ENCODE peak calls at places on chromosomes 5 and 9, in five cellular contexts. X is neural progenitor cell, Q is A549, A is endodermal cell, G is HCT116. H is an unnamed sample.

GRCh38 chr5:67244345-67244793 is 47.8 kb upstream of the CD180 start:
- DNase-seq in X (no peak), Q (no peak), A (no peak), G (no peak), H (no peak)

GRCh38 chr5:135204151-135204600 is 170.1 kb upstream of the PITX1 start:
- DNase-seq in X (peak; percentile 35), Q (no peak), A (no peak), G (no peak), H (peak; percentile 94)

GRCh38 chr5:26492835-26493459 is 545.4 kb downstream of the CDH9 start:
- DNase-seq in X (no peak), Q (no peak), A (no peak), G (no peak), H (no peak)

GRCh38 chr5:168624850-168625357 is 45.7 kb upstream of the PANK3 start:
- DNase-seq in X (no peak), Q (no peak), A (no peak), G (no peak), H (no peak)

GRCh38 chr5:159951387-159951786 is 35.1 kb downstream of the ADRA1B start:
- DNase-seq in X (peak; percentile 70), Q (no peak), A (peak; percentile 82), G (peak; percentile 22), H (no peak)

GRCh38 chr9:99231708-99232107 is 9.6 kb downstream of the SEC61B start:
- DNase-seq in X (peak; percentile 53), Q (peak; percentile 18), A (peak; percentile 70), G (no peak), H (no peak)

GRCh38 chr5:172910828-172911627 is 48.2 kb upstream of the RPL26L1 start:
- DNase-seq in X (peak; percentile 31), Q (peak; percentile 67), A (peak; percentile 71), G (peak; percentile 21), H (peak; percentile 90)

GRCh38 chr9:110081395-110081794 is 126.6 kb downstream of the C9orf152 start:
- DNase-seq in X (no peak), Q (no peak), A (no peak), G (no peak), H (peak; percentile 51)

GRCh38 chr5:133121611-133122150 is 69.9 kb downstream of the HSPA4 start:
- DNase-seq in X (no peak), Q (no peak), A (no peak), G (no peak), H (no peak)

GRCh38 chr5:9686211-9686610 is 56.1 kb upstream of the TAS2R1 start:
- DNase-seq in X (no peak), Q (no peak), A (no peak), G (no peak), H (peak; percentile 68)

GRCh38 chr5:71782393-71782770 is 63.3 kb downstream of the CARTPT start:
- DNase-seq in X (no peak), Q (no peak), A (no peak), G (no peak), H (no peak)

GRCh38 chr9:95336281-95336680 is 18.8 kb upstream of the FANCC start:
- DNase-seq in X (no peak), Q (no peak), A (peak; percentile 65), G (no peak), H (no peak)

GRCh38 chr5:1317921-1318565 is 23.2 kb upstream of the TERT start:
- DNase-seq in X (no peak), Q (no peak), A (peak; percentile 26), G (no peak), H (no peak)

GRCh38 chr9:13568446-13568845 is 289.0 kb upstream of the MPDZ start:
- DNase-seq in X (no peak), Q (no peak), A (no peak), G (no peak), H (no peak)

GRCh38 chr9:106771618-106772017 is 91.3 kb upstream of the ZNF462 start:
- DNase-seq in X (no peak), Q (no peak), A (no peak), G (no peak), H (no peak)

GRCh38 chr9:69945671-69946141 is 97.9 kb upstream of the MAMDC2 start:
- DNase-seq in X (no peak), Q (no peak), A (no peak), G (no peak), H (no peak)

GRCh38 chr9:73824671-73825070 is 672.5 kb upstream of the RORB start:
- DNase-seq in X (peak; percentile 31), Q (no peak), A (peak; percentile 64), G (no peak), H (no peak)

GRCh38 chr9:6944896-6945295 is 187.1 kb downstream of the KDM4C start:
- DNase-seq in X (no peak), Q (no peak), A (no peak), G (no peak), H (no peak)

GRCh38 chr9:86731511-86731993 is 215.8 kb downstream of the GAS1 start:
- DNase-seq in X (no peak), Q (no peak), A (no peak), G (no peak), H (no peak)

GRCh38 chr5:79513519-79514390 is at the start of gene HOMER1:
- DNase-seq in X (peak; percentile 92), Q (peak; percentile 64), A (peak; percentile 92), G (peak; percentile 41), H (peak; percentile 81)

GRCh38 chr5:143440448-143441102 is 37.1 kb upstream of the NR3C1 start:
- DNase-seq in X (no peak), Q (no peak), A (no peak), G (no peak), H (no peak)

GRCh38 chr9:613771-614347 is 227.6 kb upstream of the DMRT1 start:
- DNase-seq in X (peak; percentile 84), Q (peak; percentile 43), A (peak; percentile 90), G (peak; percentile 13), H (peak; percentile 64)

GRCh38 chr9:70480405-70480980 is 66.0 kb upstream of the KLF9 start:
- DNase-seq in X (no peak), Q (no peak), A (no peak), G (no peak), H (peak; percentile 58)

GRCh38 chr9:128150594-128151342 is 1.5 kb downstream of the LCN2 start:
- DNase-seq in X (peak; percentile 69), Q (peak; percentile 33), A (peak; percentile 90), G (peak; percentile 10), H (no peak)

DNA sequence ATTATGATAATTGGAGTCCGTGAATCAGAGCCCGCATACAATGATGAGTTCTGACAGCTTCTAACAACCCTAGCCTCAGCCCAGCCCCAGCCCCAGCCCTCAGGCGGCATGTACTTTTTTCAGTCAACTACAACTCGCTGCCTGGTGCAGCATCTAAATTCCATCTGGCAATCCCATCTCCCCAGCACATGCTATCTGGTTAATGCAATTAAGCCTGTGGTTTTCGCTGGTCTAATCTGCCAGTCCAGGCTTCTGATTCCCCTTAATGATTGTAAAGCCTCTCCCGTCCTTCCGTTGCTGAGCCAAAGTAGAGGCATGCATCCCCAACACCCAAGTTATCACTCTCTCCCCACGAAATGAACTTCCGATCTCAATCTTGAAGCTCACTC is 903 bp downstream of the ELAVL2 start:
- DNase-seq in X (peak; percentile 61), Q (no peak), A (peak; percentile 75), G (no peak), H (no peak)
- H3K27ac ChIP-seq in X (no peak overlapping the region), Q (no peak overlapping the region), A (peak overlapping the region; percentile 5), G (no peak overlapping the region), H (no peak overlapping the region)

GRCh38 chr9:131697097-131697496 is 42.8 kb downstream of the RAPGEF1 start:
- DNase-seq in X (no peak), Q (no peak), A (peak; percentile 78), G (no peak), H (no peak)

GRCh38 chr9:131698715-131699053 is 41.2 kb downstream of the RAPGEF1 start:
- DNase-seq in X (no peak), Q (no peak), A (peak; percentile 70), G (no peak), H (no peak)

GRCh38 chr9:131696163-131696439 is 43.8 kb downstream of the RAPGEF1 start:
- DNase-seq in X (no peak), Q (no peak), A (no peak), G (no peak), H (no peak)

GRCh38 chr9:131700076-131700475 is 39.8 kb downstream of the RAPGEF1 start:
- DNase-seq in X (no peak), Q (no peak), A (no peak), G (no peak), H (no peak)

DNA sequence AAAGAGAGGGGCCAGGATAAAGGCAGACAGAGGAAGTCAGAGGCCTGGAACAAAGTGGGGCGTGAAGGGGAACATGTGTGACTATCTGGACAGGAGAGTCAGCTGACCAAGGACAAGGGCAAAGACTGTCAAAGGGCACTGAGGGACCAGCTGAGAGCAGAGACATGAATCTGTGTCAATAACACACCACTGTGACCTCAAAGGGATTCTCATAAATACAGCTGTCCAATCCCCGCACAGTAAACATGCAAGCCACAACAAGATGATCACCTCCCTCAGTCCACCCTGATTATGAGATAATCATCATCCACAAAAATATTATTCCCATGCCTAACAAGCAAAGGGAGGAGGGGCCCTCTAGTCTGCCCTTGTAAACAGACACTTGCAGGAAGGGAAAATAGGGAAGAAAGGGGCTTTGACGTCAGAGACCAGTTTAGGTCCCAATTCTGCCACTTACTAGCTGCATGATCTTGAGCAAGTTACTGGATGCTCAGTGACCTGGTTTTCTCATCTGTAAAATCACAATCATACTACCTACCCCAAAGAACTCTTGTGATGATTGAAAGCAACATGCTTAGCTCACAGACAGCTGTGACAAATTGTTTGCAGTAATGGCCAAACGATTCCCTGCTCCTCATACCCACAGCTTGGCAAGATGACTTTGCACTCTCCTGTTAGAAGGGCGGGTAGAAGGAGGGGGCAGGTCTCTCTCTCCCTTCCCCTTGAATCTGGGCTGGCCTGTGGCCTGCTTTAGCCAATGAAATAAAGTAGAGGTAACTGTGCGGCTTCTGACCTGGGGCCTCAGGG is 41.8 kb downstream of the RAPGEF1 start:
- DNase-seq in X (no peak), Q (no peak), A (no peak), G (no peak), H (no peak)
- H3K4me1 ChIP-seq in X (peaks cover 41% of the 10 kb centered on the region), Q (peaks cover 21% of the 10 kb centered on the region), A (peaks cover 11% of the 10 kb centered on the region), G (peaks cover 15% of the 10 kb centered on the region), H (peaks cover 22% of the 10 kb centered on the region)

GRCh38 chr9:130903194-130904069 is 6.8 kb upstream of the QRFP start:
- DNase-seq in X (no peak), Q (no peak), A (no peak), G (no peak), H (no peak)

GRCh38 chr9:130906727-130907416 is 10.3 kb upstream of the QRFP start:
- DNase-seq in X (peak; percentile 43), Q (no peak), A (no peak), G (no peak), H (no peak)

GRCh38 chr9:130904070-130905044 is 7.7 kb upstream of the QRFP start:
- DNase-seq in X (no peak), Q (no peak), A (no peak), G (no peak), H (no peak)

GRCh38 chr9:130905902-130906726 is 9.5 kb upstream of the QRFP start:
- DNase-seq in X (no peak), Q (no peak), A (no peak), G (no peak), H (no peak)

GRCh38 chr9:130905125-130905901 is 8.7 kb upstream of the QRFP start:
- DNase-seq in X (no peak), Q (no peak), A (no peak), G (no peak), H (no peak)
- H3K4me3 ChIP-seq in X (no peak overlapping the region), Q (no peak overlapping the region), A (no peak overlapping the region), G (no peak overlapping the region), H (no peak overlapping the region)

GRCh38 chr5:13692172-13692571 is 252.3 kb downstream of the DNAH5 start:
- DNase-seq in X (no peak), Q (no peak), A (no peak), G (no peak), H (no peak)

GRCh38 chr5:13698882-13699281 is 245.6 kb downstream of the DNAH5 start:
- DNase-seq in X (no peak), Q (no peak), A (no peak), G (no peak), H (no peak)

GRCh38 chr5:13695076-13695712 is 249.3 kb downstream of the DNAH5 start:
- DNase-seq in X (no peak), Q (peak; percentile 23), A (no peak), G (no peak), H (no peak)
- H3K27ac ChIP-seq in X (no peak overlapping the region), Q (no peak overlapping the region), A (no peak overlapping the region), G (no peak overlapping the region), H (no peak overlapping the region)